ENCODE peak calls at places on chromosome 20, in four cellular contexts. One of them, this sample, is unnamed.

GRCh38 chr20:47315339-47315662 is 41.2 kb downstream of the ZMYND8 start:
- DNase-seq in SK-N-SH: no peak
- DNase-seq in germinal center: no peak
- DNase-seq in astrocyte of the spinal cord: no peak
- DNase-seq in this sample: no peak

GRCh38 chr20:36728986-36729385 is 16.9 kb downstream of the NDRG3 start:
- DNase-seq in SK-N-SH: no peak
- DNase-seq in germinal center: no peak
- DNase-seq in astrocyte of the spinal cord: peak
- DNase-seq in this sample: no peak

GRCh38 chr20:44643596-44644383 is 7.7 kb downstream of the ADA start:
- DNase-seq in SK-N-SH: no peak
- DNase-seq in germinal center: no peak
- DNase-seq in astrocyte of the spinal cord: peak
- DNase-seq in this sample: no peak

GRCh38 chr20:40941023-40941655 is 87.5 kb upstream of the TOP1 start:
- DNase-seq in SK-N-SH: no peak
- DNase-seq in germinal center: peak
- DNase-seq in astrocyte of the spinal cord: no peak
- DNase-seq in this sample: no peak

GRCh38 chr20:62242196-62242595 is 3.9 kb downstream of the OSBPL2 start:
- DNase-seq in SK-N-SH: no peak
- DNase-seq in germinal center: no peak
- DNase-seq in astrocyte of the spinal cord: no peak
- DNase-seq in this sample: no peak

GRCh38 chr20:21099653-21100589 is 6.2 kb downstream of the LINC00237 start:
- DNase-seq in SK-N-SH: peak
- DNase-seq in germinal center: peak
- DNase-seq in astrocyte of the spinal cord: no peak
- DNase-seq in this sample: no peak

GRCh38 chr20:48489656-48490055 is 338.1 kb downstream of the PREX1 start:
- DNase-seq in SK-N-SH: peak
- DNase-seq in germinal center: no peak
- DNase-seq in astrocyte of the spinal cord: no peak
- DNase-seq in this sample: no peak

GRCh38 chr20:5482791-5483190 is 166.0 kb upstream of the PROKR2 start:
- DNase-seq in SK-N-SH: no peak
- DNase-seq in germinal center: no peak
- DNase-seq in astrocyte of the spinal cord: no peak
- DNase-seq in this sample: no peak

GRCh38 chr20:31857861-31858835 is 12.2 kb downstream of the DUSP15 start:
- DNase-seq in SK-N-SH: no peak
- DNase-seq in germinal center: peak
- DNase-seq in astrocyte of the spinal cord: no peak
- DNase-seq in this sample: no peak

GRCh38 chr20:17536944-17537444 is 5.8 kb upstream of the BFSP1 start:
- DNase-seq in SK-N-SH: peak
- DNase-seq in germinal center: peak
- DNase-seq in astrocyte of the spinal cord: peak
- DNase-seq in this sample: peak

GRCh38 chr20:49444553-49444990 is 37.9 kb downstream of the KCNB1 start:
- DNase-seq in SK-N-SH: no peak
- DNase-seq in germinal center: no peak
- DNase-seq in astrocyte of the spinal cord: no peak
- DNase-seq in this sample: no peak